ENCODE peak calls at places on chromosomes 1 and 21, in six cellular contexts. S is pancreas, V is fibroblast of lung, G is hepatocyte, A is psoas muscle, Y is GM12878. O is an unnamed sample.

GRCh38 chr21:37871121-37871862 is 45.0 kb downstream of the KCNJ6 start:
- DNase-seq in S (no peak), Y (no peak), A (no peak), G (no peak), V (peak; percentile 70), O (no peak)

GRCh38 chr1:21329209-21329844 is 39.1 kb upstream of the ECE1 start:
- DNase-seq in G (peak; percentile 90), S (no peak), A (no peak), V (no peak), Y (no peak), O (no peak)

GRCh38 chr21:14877581-14878228 is 187.1 kb downstream of the NRIP1 start:
- DNase-seq in G (peak; percentile 54), V (peak; percentile 47), A (no peak), Y (no peak), S (no peak), O (no peak)

GRCh38 chr1:6028042-6028895 is 17.4 kb upstream of the KCNAB2 start:
- DNase-seq in S (no peak), V (no peak), Y (no peak), G (no peak), A (no peak), O (no peak)

GRCh38 chr21:45618287-45618686 is 25.2 kb upstream of the PCBP3 start:
- DNase-seq in G (peak; percentile 46), V (peak; percentile 40), Y (no peak), S (no peak), A (no peak), O (no peak)

GRCh38 chr1:89938171-89939055 is 56.5 kb upstream of the ZNF326 start:
- DNase-seq in A (no peak), V (peak; percentile 61), S (no peak), G (no peak), Y (no peak), O (no peak)

GRCh38 chr1:11281518-11282331 is 8.7 kb downstream of the UBIAD1 start:
- DNase-seq in S (no peak), Y (no peak), V (peak; percentile 100), G (no peak), A (no peak), O (peak; percentile 89)

GRCh38 chr1:217660353-217661062 is 29.4 kb downstream of the SPATA17 start:
- DNase-seq in Y (no peak), A (no peak), S (no peak), G (peak; percentile 26), V (peak; percentile 92), O (peak; percentile 25)

GRCh38 chr1:209387969-209388329 is 195.6 kb upstream of the CAMK1G start:
- DNase-seq in S (no peak), Y (no peak), G (no peak), V (no peak), A (no peak), O (no peak)

GRCh38 chr21:32717851-32718316 is 9.9 kb downstream of the SYNJ1 start:
- DNase-seq in S (no peak), V (no peak), Y (no peak), G (no peak), A (no peak), O (no peak)

GRCh38 chr1:238892612-238893011 is 493.8 kb upstream of the CHRM3 start:
- DNase-seq in A (no peak), S (no peak), V (no peak), G (no peak), Y (no peak), O (no peak)

GRCh38 chr1:5239911-5240310 is 585.5 kb downstream of the AJAP1 start:
- DNase-seq in G (no peak), Y (no peak), S (no peak), V (no peak), A (no peak), O (no peak)

GRCh38 chr1:155078496-155079209 is at the start of gene EFNA3:
- DNase-seq in A (peak; percentile 82), G (peak; percentile 92), S (peak; percentile 85), V (no peak), Y (no peak), O (no peak)
- H3K4me3 ChIP-seq in A (peak within 1 kb of the TSS; percentile 64), G (peak within 1 kb of the TSS; percentile 49), S (peak within 1 kb of the TSS; percentile 41), V (no peak within 1 kb of the TSS), Y (peak within 1 kb of the TSS; percentile 59), O (peak within 1 kb of the TSS; percentile 65)

GRCh38 chr1:186802388-186802787 is 26.4 kb upstream of the PLA2G4A start:
- DNase-seq in V (no peak), Y (no peak), G (no peak), S (no peak), A (no peak), O (no peak)

GRCh38 chr1:186811892-186812291 is 16.9 kb upstream of the PLA2G4A start:
- DNase-seq in V (no peak), G (no peak), S (no peak), Y (no peak), A (no peak), O (no peak)

GRCh38 chr1:186804669-186805068 is 24.1 kb upstream of the PLA2G4A start:
- DNase-seq in A (no peak), V (no peak), S (no peak), G (no peak), Y (no peak), O (no peak)

GRCh38 chr1:186807162-186807561 is 21.6 kb upstream of the PLA2G4A start:
- DNase-seq in Y (no peak), G (no peak), S (no peak), V (no peak), A (no peak), O (no peak)

DNA sequence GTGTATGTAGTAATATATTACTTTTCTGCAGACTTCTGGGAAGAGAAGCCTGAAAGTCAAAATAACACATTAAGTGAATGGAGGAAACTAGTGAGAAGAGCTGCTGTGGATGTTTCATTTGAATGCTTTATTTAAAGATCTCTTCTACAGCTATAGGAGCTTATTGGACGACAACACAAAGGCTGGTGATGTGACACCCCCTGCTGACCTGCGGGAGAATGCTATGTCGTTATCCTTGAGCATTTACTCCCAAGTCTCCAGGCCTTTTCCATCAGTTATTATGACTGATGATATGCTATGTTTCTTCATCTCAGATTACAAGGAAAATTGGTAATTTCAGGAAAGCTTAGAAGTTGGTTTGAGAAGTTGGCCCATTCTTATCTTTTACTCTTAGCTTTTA is 22.3 kb upstream of the PLA2G4A start:
- DNase-seq in V (peak; percentile 22), G (no peak), A (no peak), S (no peak), Y (no peak), O (peak; percentile 31)
- TF ChIP-seq CTCF in V (no peak), G (peak; percentile 26), A (no peak), S (no peak), Y (peak; percentile 55), O (peak; percentile 72)

GRCh38 chr1:65470766-65471165 is 50.3 kb downstream of the LEPR start:
- DNase-seq in V (peak; percentile 31), G (no peak), Y (no peak), S (no peak), A (no peak), O (no peak)
- H3K4me3 ChIP-seq in V (no peak overlapping the region), G (no peak overlapping the region), Y (no peak overlapping the region), S (no peak overlapping the region), A (no peak overlapping the region), O (no peak overlapping the region)

GRCh38 chr1:1797731-1798341 is 19.6 kb upstream of the NADK start:
- DNase-seq in G (no peak), Y (no peak), S (no peak), A (no peak), V (no peak), O (no peak)

GRCh38 chr1:1794999-1795398 is 16.7 kb upstream of the NADK start:
- DNase-seq in A (no peak), V (no peak), G (no peak), Y (no peak), S (no peak), O (no peak)

GRCh38 chr1:1799716-1800115 is 21.4 kb upstream of the NADK start:
- DNase-seq in Y (peak; percentile 62), S (no peak), V (no peak), A (no peak), G (no peak), O (no peak)

GRCh38 chr1:1793481-1794244 is 15.4 kb upstream of the NADK start:
- DNase-seq in V (no peak), S (no peak), A (no peak), Y (no peak), G (no peak), O (no peak)

DNA sequence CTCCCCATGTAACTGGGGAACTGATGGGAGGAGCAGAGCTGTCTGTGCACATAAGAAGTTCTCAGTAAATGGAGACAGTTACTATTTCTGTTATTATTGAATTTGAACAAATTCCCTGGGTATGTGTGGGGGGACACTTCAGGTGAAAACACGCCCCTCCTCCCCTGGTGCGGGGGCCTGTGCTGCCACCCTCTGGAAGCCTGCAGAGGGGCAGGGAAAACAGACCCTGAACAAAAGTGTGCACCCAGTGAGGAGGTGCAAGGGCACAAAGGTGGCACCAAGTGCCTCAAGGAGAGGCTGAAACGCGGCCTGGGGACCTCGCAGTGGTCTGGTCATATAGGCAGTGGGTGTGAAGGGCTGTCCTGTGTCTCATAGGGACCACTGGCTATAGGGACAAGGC is 18.2 kb upstream of the NADK start:
- DNase-seq in A (no peak), G (no peak), V (no peak), S (no peak), Y (no peak), O (no peak)
- TF ChIP-seq CTCF in A (peak; percentile 6), G (no peak), V (no peak), S (no peak), Y (peak; percentile 29), O (peak; percentile 12)

DNA sequence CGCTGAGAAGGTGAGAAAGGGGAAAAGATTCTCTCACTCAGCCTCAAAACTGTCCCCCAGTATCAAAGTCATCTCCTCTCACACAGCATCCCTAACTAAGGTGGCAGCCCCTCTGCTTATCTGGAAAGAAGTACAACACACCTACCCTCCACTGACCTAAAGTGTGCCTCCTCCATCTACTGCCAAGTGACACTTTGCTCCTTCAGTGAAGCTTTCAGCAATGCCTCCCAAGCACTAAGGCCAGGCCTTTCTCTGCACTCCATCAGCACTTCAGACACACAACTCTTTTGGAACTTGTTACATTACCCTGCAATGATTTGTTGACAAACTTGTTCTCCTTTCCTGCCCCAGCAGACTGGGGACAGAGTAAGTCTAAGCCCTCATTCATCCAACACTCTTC is 1.4 kb downstream of the SH3BP5L start:
- DNase-seq in A (no peak), Y (no peak), S (no peak), G (no peak), V (no peak), O (no peak)
- H3K4me3 ChIP-seq in A (peak overlapping the region; percentile 83), Y (peak overlapping the region; percentile 79), S (peak overlapping the region; percentile 79), G (no peak overlapping the region), V (peak overlapping the region; percentile 91), O (peak overlapping the region; percentile 94)

DNA sequence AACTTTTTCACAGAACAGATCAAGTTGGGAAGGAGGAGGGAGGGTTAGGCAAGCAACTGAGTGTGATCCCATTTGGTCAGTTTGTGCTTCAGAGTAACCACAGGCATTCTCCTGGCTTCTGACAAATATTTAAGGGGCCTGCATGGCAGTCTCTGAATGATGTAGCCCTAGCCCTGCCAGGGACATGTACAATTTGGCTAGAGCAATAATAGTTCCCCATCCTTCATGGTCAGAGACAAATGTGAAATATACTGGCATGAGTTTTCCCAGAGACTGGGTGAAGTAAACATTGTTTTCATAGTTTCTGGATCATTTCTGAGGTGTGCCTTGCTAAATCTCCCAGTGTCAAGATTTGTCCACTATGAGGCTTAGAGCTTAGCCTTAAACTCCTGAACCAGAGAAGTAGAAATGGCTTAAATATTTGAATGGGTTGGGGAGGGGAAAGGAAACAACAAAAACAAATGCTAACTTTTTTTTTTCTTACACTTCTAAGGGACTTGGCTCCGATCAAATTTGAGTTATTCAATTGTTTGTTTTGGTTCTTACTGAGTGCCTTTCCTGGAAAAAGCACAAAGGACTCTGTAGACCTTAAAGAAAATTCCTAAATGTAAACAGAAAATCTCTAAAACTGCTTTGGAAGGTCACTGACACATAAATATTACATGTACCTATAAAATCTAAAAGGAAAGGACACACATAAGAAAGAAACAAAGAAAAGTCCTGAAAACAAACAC is 41.9 kb upstream of the UBE2U start:
- DNase-seq in S (no peak), Y (no peak), V (peak; percentile 90), A (no peak), G (no peak), O (peak; percentile 27)
- TF ChIP-seq CTCF in S (no peak), Y (no peak), V (no peak), A (no peak), G (no peak), O (no peak)